ENCODE peak calls at places on chromosomes 13 and 19, in ten cellular contexts. J is stimulated activated CD4-positive, alpha-beta T cell treated with anti-CD3 and anti-CD28 coated beads, Interleukin-15, amount 100 ng/mL, for 48 hours; A is NCI-H1105; R is ureter; K is NCI-H187; L is endodermal cell; Y is GM23338; V is T-helper 1 cell; N is stimulated activated naive CD8-positive, alpha-beta T cell treated with anti-CD3 and anti-CD28 coated beads, Interleukin-15, Interleukin-2, amounts not matched to agents 100 U/mL and 50 U/mL, for 24 hours; H is amniotic stem cell. P is an unnamed sample.

GRCh38 chr13:46182491-46182877 is 507 bp upstream of the LCP1 start:
- DNase-seq in J (no peak), A (no peak), R (no peak), K (no peak), L (no peak), Y (no peak), V (no peak), N (no peak), H (no peak), P (no peak)

GRCh38 chr19:18771328-18772242 is 19.5 kb downstream of the COMP start:
- DNase-seq in J (no peak), A (no peak), R (no peak), K (no peak), L (peak; percentile 80), Y (peak; percentile 70), V (no peak), N (no peak), H (no peak), P (no peak)

GRCh38 chr19:41774515-41774980 is 19.2 kb downstream of the CEACAM6 start:
- DNase-seq in J (peak; percentile 20), A (peak; percentile 26), R (no peak), K (peak; percentile 97), L (no peak), Y (no peak), V (peak; percentile 51), N (peak; percentile 39), H (no peak), P (peak; percentile 36)

GRCh38 chr19:45376045-45376724 is 5.8 kb upstream of the ERCC2 start:
- DNase-seq in J (no peak), A (no peak), R (peak; percentile 42), K (no peak), L (peak; percentile 84), Y (peak; percentile 96), V (no peak), N (no peak), H (peak; percentile 54), P (no peak)

GRCh38 chr19:6273701-6274601 is 5.8 kb downstream of the MLLT1 start:
- DNase-seq in J (no peak), A (no peak), R (peak; percentile 91), K (no peak), L (no peak), Y (no peak), V (no peak), N (no peak), H (peak; percentile 73), P (no peak)

GRCh38 chr19:46692918-46693722 is 23.8 kb downstream of the PRKD2 start:
- DNase-seq in J (no peak), A (no peak), R (no peak), K (no peak), L (no peak), Y (no peak), V (no peak), N (no peak), H (no peak), P (no peak)

GRCh38 chr13:95128045-95128643 is 173.1 kb downstream of the ABCC4 start:
- DNase-seq in J (no peak), A (peak; percentile 2), R (no peak), K (no peak), L (no peak), Y (no peak), V (no peak), N (no peak), H (no peak), P (no peak)

GRCh38 chr19:16088351-16088984 is 12.2 kb downstream of the TPM4 start:
- DNase-seq in J (no peak), A (no peak), R (no peak), K (no peak), L (peak; percentile 82), Y (no peak), V (no peak), N (no peak), H (no peak), P (no peak)

GRCh38 chr19:20278342-20278741 is 111.3 kb downstream of the ZNF486 start:
- DNase-seq in J (no peak), A (no peak), R (no peak), K (no peak), L (peak; percentile 74), Y (peak; percentile 90), V (no peak), N (no peak), H (no peak), P (peak; percentile 6)